ENCODE peak calls at places on chromosomes 5 and 9, in four cellular contexts. One of them, this sample, is unnamed.

GRCh38 chr5:42514759-42515158 is 91.5 kb downstream of the GHR start:
- DNase-seq in activated naive CD4-positive, alpha-beta T cell: no peak
- DNase-seq in heart left ventricle: no peak
- DNase-seq in activated CD4-positive, alpha-beta T cell treated with anti-CD3 and anti-CD28 coated beads, Interleukin-2, amount 50 U/mL, for 24 hours: no peak
- DNase-seq in this sample: no peak

GRCh38 chr5:129771058-129771838 is 23.4 kb downstream of the MINAR2 start:
- DNase-seq in activated naive CD4-positive, alpha-beta T cell: no peak
- DNase-seq in heart left ventricle: peak; percentile 22
- DNase-seq in activated CD4-positive, alpha-beta T cell treated with anti-CD3 and anti-CD28 coated beads, Interleukin-2, amount 50 U/mL, for 24 hours: no peak
- DNase-seq in this sample: peak; percentile 12

GRCh38 chr5:64557911-64558310 is 52.1 kb downstream of the RGS7BP start:
- DNase-seq in activated naive CD4-positive, alpha-beta T cell: no peak
- DNase-seq in heart left ventricle: no peak
- DNase-seq in activated CD4-positive, alpha-beta T cell treated with anti-CD3 and anti-CD28 coated beads, Interleukin-2, amount 50 U/mL, for 24 hours: no peak
- DNase-seq in this sample: no peak

GRCh38 chr5:115594343-115595047 is 7.8 kb downstream of the TICAM2 start:
- DNase-seq in activated naive CD4-positive, alpha-beta T cell: no peak
- DNase-seq in heart left ventricle: no peak
- DNase-seq in activated CD4-positive, alpha-beta T cell treated with anti-CD3 and anti-CD28 coated beads, Interleukin-2, amount 50 U/mL, for 24 hours: no peak
- DNase-seq in this sample: no peak

GRCh38 chr9:134707731-134708671 is 66.4 kb downstream of the COL5A1 start:
- DNase-seq in activated naive CD4-positive, alpha-beta T cell: no peak
- DNase-seq in heart left ventricle: no peak
- DNase-seq in activated CD4-positive, alpha-beta T cell treated with anti-CD3 and anti-CD28 coated beads, Interleukin-2, amount 50 U/mL, for 24 hours: no peak
- DNase-seq in this sample: no peak

GRCh38 chr9:120583958-120584369 is 4.0 kb upstream of the CDK5RAP2 start:
- DNase-seq in activated naive CD4-positive, alpha-beta T cell: no peak
- DNase-seq in heart left ventricle: peak; percentile 33
- DNase-seq in activated CD4-positive, alpha-beta T cell treated with anti-CD3 and anti-CD28 coated beads, Interleukin-2, amount 50 U/mL, for 24 hours: no peak
- DNase-seq in this sample: peak; percentile 51

GRCh38 chr9:121322037-121322736 is 47.9 kb downstream of the STOM start:
- DNase-seq in activated naive CD4-positive, alpha-beta T cell: no peak
- DNase-seq in heart left ventricle: no peak
- DNase-seq in activated CD4-positive, alpha-beta T cell treated with anti-CD3 and anti-CD28 coated beads, Interleukin-2, amount 50 U/mL, for 24 hours: no peak
- DNase-seq in this sample: no peak

GRCh38 chr5:160259341-160259740 is 30.0 kb downstream of the FABP6 start:
- DNase-seq in activated naive CD4-positive, alpha-beta T cell: no peak
- DNase-seq in heart left ventricle: no peak
- DNase-seq in activated CD4-positive, alpha-beta T cell treated with anti-CD3 and anti-CD28 coated beads, Interleukin-2, amount 50 U/mL, for 24 hours: no peak
- DNase-seq in this sample: no peak

GRCh38 chr9:23447166-23447565 is 378.9 kb downstream of the ELAVL2 start:
- DNase-seq in activated naive CD4-positive, alpha-beta T cell: no peak
- DNase-seq in heart left ventricle: no peak
- DNase-seq in activated CD4-positive, alpha-beta T cell treated with anti-CD3 and anti-CD28 coated beads, Interleukin-2, amount 50 U/mL, for 24 hours: no peak
- DNase-seq in this sample: no peak

GRCh38 chr5:159616967-159617366 is 286.7 kb upstream of the IL12B start:
- DNase-seq in activated naive CD4-positive, alpha-beta T cell: no peak
- DNase-seq in heart left ventricle: no peak
- DNase-seq in activated CD4-positive, alpha-beta T cell treated with anti-CD3 and anti-CD28 coated beads, Interleukin-2, amount 50 U/mL, for 24 hours: no peak
- DNase-seq in this sample: no peak

GRCh38 chr5:138305797-138306196 is 25.8 kb downstream of the CDC25C start:
- DNase-seq in activated naive CD4-positive, alpha-beta T cell: no peak
- DNase-seq in heart left ventricle: peak; percentile 73
- DNase-seq in activated CD4-positive, alpha-beta T cell treated with anti-CD3 and anti-CD28 coated beads, Interleukin-2, amount 50 U/mL, for 24 hours: no peak
- DNase-seq in this sample: no peak

GRCh38 chr9:37639109-37639748 is 11.5 kb upstream of the FRMPD1 start:
- DNase-seq in activated naive CD4-positive, alpha-beta T cell: no peak
- DNase-seq in heart left ventricle: no peak
- DNase-seq in activated CD4-positive, alpha-beta T cell treated with anti-CD3 and anti-CD28 coated beads, Interleukin-2, amount 50 U/mL, for 24 hours: no peak
- DNase-seq in this sample: no peak

GRCh38 chr9:16191691-16192402 is 639.0 kb downstream of the CCDC171 start:
- DNase-seq in activated naive CD4-positive, alpha-beta T cell: no peak
- DNase-seq in heart left ventricle: peak; percentile 80
- DNase-seq in activated CD4-positive, alpha-beta T cell treated with anti-CD3 and anti-CD28 coated beads, Interleukin-2, amount 50 U/mL, for 24 hours: no peak
- DNase-seq in this sample: no peak

GRCh38 chr9:70789086-70789485 is 332.3 kb downstream of the TRPM3 start:
- DNase-seq in activated naive CD4-positive, alpha-beta T cell: no peak
- DNase-seq in heart left ventricle: no peak
- DNase-seq in activated CD4-positive, alpha-beta T cell treated with anti-CD3 and anti-CD28 coated beads, Interleukin-2, amount 50 U/mL, for 24 hours: no peak
- DNase-seq in this sample: no peak

GRCh38 chr9:85202596-85202995 is 533.1 kb downstream of the NTRK2 start:
- DNase-seq in activated naive CD4-positive, alpha-beta T cell: no peak
- DNase-seq in heart left ventricle: no peak
- DNase-seq in activated CD4-positive, alpha-beta T cell treated with anti-CD3 and anti-CD28 coated beads, Interleukin-2, amount 50 U/mL, for 24 hours: no peak
- DNase-seq in this sample: no peak

GRCh38 chr5:157212307-157212706 is 31.7 kb downstream of the ITK start:
- DNase-seq in activated naive CD4-positive, alpha-beta T cell: no peak
- DNase-seq in heart left ventricle: no peak
- DNase-seq in activated CD4-positive, alpha-beta T cell treated with anti-CD3 and anti-CD28 coated beads, Interleukin-2, amount 50 U/mL, for 24 hours: no peak
- DNase-seq in this sample: no peak

GRCh38 chr9:136946228-136946892 is 1.3 kb downstream of the C8G start:
- DNase-seq in activated naive CD4-positive, alpha-beta T cell: no peak
- DNase-seq in heart left ventricle: no peak
- DNase-seq in activated CD4-positive, alpha-beta T cell treated with anti-CD3 and anti-CD28 coated beads, Interleukin-2, amount 50 U/mL, for 24 hours: no peak
- DNase-seq in this sample: no peak

GRCh38 chr9:18826248-18826647 is 206.8 kb downstream of the SAXO1 start:
- DNase-seq in activated naive CD4-positive, alpha-beta T cell: no peak
- DNase-seq in heart left ventricle: no peak
- DNase-seq in activated CD4-positive, alpha-beta T cell treated with anti-CD3 and anti-CD28 coated beads, Interleukin-2, amount 50 U/mL, for 24 hours: no peak
- DNase-seq in this sample: no peak

GRCh38 chr9:138014570-138014958 is 137.0 kb downstream of the CACNA1B start:
- DNase-seq in activated naive CD4-positive, alpha-beta T cell: no peak
- DNase-seq in heart left ventricle: no peak
- DNase-seq in activated CD4-positive, alpha-beta T cell treated with anti-CD3 and anti-CD28 coated beads, Interleukin-2, amount 50 U/mL, for 24 hours: no peak
- DNase-seq in this sample: no peak

GRCh38 chr5:129459485-129460120 is 495 bp upstream of the ADAMTS19 start:
- DNase-seq in activated naive CD4-positive, alpha-beta T cell: no peak
- DNase-seq in heart left ventricle: peak; percentile 27
- DNase-seq in activated CD4-positive, alpha-beta T cell treated with anti-CD3 and anti-CD28 coated beads, Interleukin-2, amount 50 U/mL, for 24 hours: no peak
- DNase-seq in this sample: no peak

This sample was measured in central memory CD4-positive, alpha-beta T cell.